ENCODE peak calls at places on chromosomes 11 and 22, in four cellular contexts. W is CD8-positive, alpha-beta T cell; H is IMR-90; J is tibial nerve. U is an unnamed sample.

GRCh38 chr11:66639066-66639813 is 737 bp downstream of the RBM4 start:
- DNase-seq in W (peak; percentile 27), H (peak; percentile 42), J (no peak), U (no peak)

GRCh38 chr22:50422046-50422445 is 52.8 kb downstream of the SBF1 start:
- DNase-seq in W (no peak), H (no peak), J (no peak), U (no peak)

GRCh38 chr11:75478690-75479597 is 45.9 kb upstream of the KLHL35 start:
- DNase-seq in W (no peak), H (no peak), J (no peak), U (no peak)

GRCh38 chr11:63614136-63614664 is at the start of gene PLAAT3:
- DNase-seq in W (peak; percentile 30), H (no peak), J (peak; percentile 66), U (no peak)

GRCh38 chr11:1832181-1832988 is 2.4 kb upstream of the SYT8 start:
- DNase-seq in W (peak; percentile 79), H (no peak), J (no peak), U (peak; percentile 67)

GRCh38 chr11:36289226-36289852 is at the start of gene COMMD9:
- DNase-seq in W (peak; percentile 91), H (peak; percentile 93), J (peak; percentile 87), U (peak; percentile 92)

GRCh38 chr22:24146791-24147353 is 34.4 kb upstream of the SUSD2 start:
- DNase-seq in W (no peak), H (peak; percentile 92), J (no peak), U (no peak)

GRCh38 chr22:49354516-49355205 is 473.0 kb downstream of the BRD1 start:
- DNase-seq in W (no peak), H (no peak), J (no peak), U (no peak)

GRCh38 chr11:2800655-2801531 is 84.7 kb downstream of the CDKN1C start:
- DNase-seq in W (peak; percentile 1), H (no peak), J (peak; percentile 9), U (no peak)

GRCh38 chr11:116643521-116643920 is 129.3 kb downstream of the BUD13 start:
- DNase-seq in W (no peak), H (no peak), J (no peak), U (no peak)

GRCh38 chr22:35947794-35948425 is 80.7 kb downstream of the RBFOX2 start:
- DNase-seq in W (no peak), H (peak; percentile 77), J (no peak), U (no peak)

GRCh38 chr22:48100685-48101417 is 1338.4 kb downstream of the TBC1D22A start:
- DNase-seq in W (no peak), H (no peak), J (no peak), U (no peak)

GRCh38 chr22:39655736-39656285 is 85.3 kb downstream of the CACNA1I start:
- DNase-seq in W (no peak), H (no peak), J (no peak), U (no peak)

GRCh38 chr11:68753300-68753699 is 2.0 kb upstream of the TESMIN start:
- DNase-seq in W (no peak), H (no peak), J (no peak), U (no peak)

GRCh38 chr11:68749501-68750196 is 1.7 kb downstream of the TESMIN start:
- DNase-seq in W (no peak), H (peak; percentile 12), J (no peak), U (no peak)

GRCh38 chr11:68750197-68750987 is 928 bp downstream of the TESMIN start:
- DNase-seq in W (peak; percentile 20), H (no peak), J (no peak), U (peak; percentile 5)

GRCh38 chr11:68750988-68751325 is 363 bp downstream of the TESMIN start:
- DNase-seq in W (no peak), H (no peak), J (no peak), U (no peak)

DNA sequence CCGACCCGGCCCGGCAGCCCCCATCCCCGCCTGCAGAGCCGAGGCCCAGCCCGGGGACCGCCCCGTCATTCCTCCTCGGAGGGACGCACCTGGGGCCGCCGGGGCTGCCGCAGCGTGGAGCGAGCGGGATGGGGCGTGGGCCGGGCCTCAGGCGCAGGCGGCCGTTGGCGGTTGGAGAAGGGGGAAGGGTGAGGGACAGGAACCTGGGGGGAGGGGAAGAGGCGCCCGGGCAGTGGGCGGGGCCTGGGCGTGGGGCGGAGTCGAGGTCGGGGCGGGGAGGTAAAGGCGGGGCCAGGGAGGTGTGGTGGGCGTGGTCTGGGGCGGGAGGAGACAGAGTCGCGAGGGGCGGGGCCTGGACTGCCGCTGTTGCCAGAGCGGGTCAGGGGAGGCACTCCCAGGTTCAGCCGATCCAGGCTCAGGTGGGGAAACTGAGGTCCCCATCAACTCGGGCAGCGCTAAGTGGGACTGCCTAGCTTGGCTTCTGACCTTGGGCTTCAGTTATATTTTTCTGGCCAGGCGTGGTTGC is at the start of gene TESMIN:
- DNase-seq in W (peak; percentile 94), H (peak; percentile 46), J (peak; percentile 66), U (peak; percentile 82)
- H3K4me3 ChIP-seq in W (peak within 1 kb of the TSS; percentile 50), H (peak within 1 kb of the TSS; percentile 65), J (peak within 1 kb of the TSS; percentile 56), U (no peak within 1 kb of the TSS)

GRCh38 chr11:33706546-33706945 is 5.9 kb upstream of the C11orf91 start:
- DNase-seq in W (no peak), H (no peak), J (no peak), U (no peak)

GRCh38 chr11:33706961-33707360 is 6.3 kb upstream of the C11orf91 start:
- DNase-seq in W (no peak), H (no peak), J (no peak), U (no peak)

GRCh38 chr11:33709471-33709870 is 8.8 kb upstream of the C11orf91 start:
- DNase-seq in W (no peak), H (no peak), J (no peak), U (no peak)

GRCh38 chr11:33712436-33712835 is 11.8 kb upstream of the C11orf91 start:
- DNase-seq in W (no peak), H (no peak), J (no peak), U (no peak)

DNA sequence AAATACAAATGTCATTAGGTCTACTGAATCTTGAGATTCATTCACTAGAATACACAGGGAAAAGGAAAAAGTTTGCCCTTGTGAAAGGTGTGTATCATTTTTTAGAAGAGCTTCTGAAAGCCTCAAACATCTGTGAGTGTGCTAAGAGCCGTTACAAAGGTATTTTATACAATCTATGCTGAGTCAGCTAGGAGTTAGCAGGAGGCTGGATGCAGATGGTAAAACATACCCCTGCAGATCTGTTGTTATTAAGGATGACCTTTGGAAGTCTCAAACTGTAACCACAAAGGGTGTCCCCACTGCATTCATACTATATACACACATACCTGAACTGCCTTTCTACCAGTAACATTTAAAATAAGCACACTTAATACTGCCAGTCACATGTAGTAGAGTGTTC is 8.3 kb upstream of the C11orf91 start:
- DNase-seq in W (no peak), H (peak; percentile 58), J (no peak), U (no peak)
- H3K4me1 ChIP-seq in W (no peaks in the 10 kb centered on the region), H (peaks cover 13% of the 10 kb centered on the region), J (peaks cover 82% of the 10 kb centered on the region), U (no peaks in the 10 kb centered on the region)

DNA sequence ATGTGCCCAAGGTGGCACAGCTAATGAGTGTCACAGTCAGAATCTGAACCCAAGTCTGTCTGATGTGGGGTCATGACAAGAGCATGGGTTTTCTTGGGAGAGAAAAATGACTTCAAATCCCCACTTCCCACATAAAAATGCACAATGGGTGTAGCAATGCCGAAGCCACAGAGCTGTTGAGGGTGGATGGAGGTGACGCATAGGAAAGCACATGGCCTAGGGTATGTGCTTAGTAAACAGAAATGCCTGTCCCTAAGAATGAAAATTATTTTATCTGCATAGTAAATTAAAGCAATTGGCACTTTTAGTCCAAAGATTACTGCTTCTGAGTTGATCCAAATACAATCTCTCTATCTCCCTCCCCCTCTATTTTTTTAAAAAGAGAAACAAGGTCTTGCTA is 10.9 kb downstream of the MICAL3 start:
- DNase-seq in W (no peak), H (no peak), J (no peak), U (no peak)
- H3K27ac ChIP-seq in W (no peak overlapping the region), H (no peak overlapping the region), J (no peak overlapping the region), U (no peak overlapping the region)

DNA sequence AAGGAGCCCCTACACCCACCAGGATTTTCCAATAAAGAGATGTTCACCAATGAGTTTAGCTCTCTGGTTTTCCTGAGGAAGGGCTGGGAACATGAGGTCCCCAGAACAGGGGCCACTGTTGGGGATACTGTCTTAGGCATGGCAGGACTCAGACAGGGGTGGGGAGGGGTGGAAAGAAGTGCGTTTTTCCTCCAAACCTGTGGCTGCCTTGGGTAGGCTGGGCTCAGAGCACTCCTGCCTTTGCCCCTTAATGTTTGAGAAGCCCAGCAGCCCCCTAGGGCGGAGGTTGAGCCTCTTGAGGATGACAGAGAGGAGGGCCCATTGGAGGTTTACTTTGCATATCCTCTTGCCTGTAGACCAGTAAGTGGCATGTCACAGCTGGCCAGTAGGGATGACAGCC is 10.6 kb downstream of the MTFP1 start:
- DNase-seq in W (peak; percentile 46), H (no peak), J (no peak), U (no peak)
- H3K4me3 ChIP-seq in W (peak overlapping the region; percentile 39), H (no peak overlapping the region), J (no peak overlapping the region), U (peak overlapping the region; percentile 58)

GRCh38 chr11:46590740-46591606 is 2.9 kb downstream of the AMBRA1 start:
- DNase-seq in W (no peak), H (no peak), J (no peak), U (no peak)
- H3K4me1 ChIP-seq in W (peaks cover 32% of the 10 kb centered on the region), H (peaks cover 4% of the 10 kb centered on the region), J (peaks cover 64% of the 10 kb centered on the region), U (peaks cover 41% of the 10 kb centered on the region)

DNA sequence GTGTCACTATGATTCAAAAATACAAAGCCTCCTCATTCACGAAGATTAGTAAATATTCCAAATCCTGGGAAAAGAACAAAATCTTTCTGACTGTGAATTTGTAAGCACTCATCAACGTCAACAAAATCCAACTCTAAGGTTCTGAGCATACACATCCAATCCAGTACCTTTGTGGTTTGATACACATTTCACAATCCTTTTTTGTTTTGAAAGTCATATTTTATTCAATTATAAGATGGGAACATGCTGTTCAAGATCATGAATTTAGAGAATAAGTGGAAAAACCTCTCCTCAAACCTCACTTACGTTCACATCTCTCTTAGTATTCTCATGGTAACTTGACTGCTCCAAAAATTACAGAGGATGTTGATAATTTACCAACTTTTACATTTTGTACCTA is 9.6 kb upstream of the MMP3 start:
- DNase-seq in W (no peak), H (no peak), J (no peak), U (no peak)
- H3K27ac ChIP-seq in W (no peak overlapping the region), H (no peak overlapping the region), J (peak overlapping the region; percentile 78), U (no peak overlapping the region)

U was measured in CD8-positive, alpha-beta memory T cell.